ENCODE peak calls at places on chromosomes 3 and 15, in nine cellular contexts. A is glutamatergic neuron; Q is cardiac muscle cell; R is fibroblast of the conjunctiva; E is fibroblast of lung; T is adrenal gland; N is stimulated activated naive CD4-positive, alpha-beta T cell; Z is stimulated activated CD8-positive, alpha-beta memory T cell treated with anti-CD3 and anti-CD28 coated beads, Interleukin-15, amount 100 ng/mL, for 4 hours; C is effector memory CD4-positive, alpha-beta T cell. U is an unnamed sample.

GRCh38 chr3:157542711-157543485 is 39.7 kb upstream of the VEPH1 start:
- DNase-seq in A (peak; percentile 66), Q (peak; percentile 91), R (peak; percentile 44), E (peak; percentile 79), T (peak; percentile 59), N (no peak), Z (no peak), C (no peak), U (no peak)

GRCh38 chr15:25051399-25052154 is 96.8 kb downstream of the SNRPN start:
- DNase-seq in A (no peak), Q (no peak), R (no peak), E (no peak), T (no peak), N (no peak), Z (no peak), C (no peak), U (no peak)

GRCh38 chr3:40899286-40899712 is 300.0 kb upstream of the CTNNB1 start:
- DNase-seq in A (no peak), Q (peak; percentile 36), R (no peak), E (peak; percentile 61), T (no peak), N (no peak), Z (no peak), C (no peak), U (no peak)

GRCh38 chr3:14278265-14278798 is 99.7 kb downstream of the LSM3 start:
- DNase-seq in A (no peak), Q (no peak), R (no peak), E (no peak), T (no peak), N (no peak), Z (no peak), C (no peak), U (no peak)

GRCh38 chr15:81327526-81327925 is 3.6 kb upstream of the STARD5 start:
- DNase-seq in A (no peak), Q (peak; percentile 90), R (peak; percentile 66), E (peak; percentile 95), T (no peak), N (no peak), Z (no peak), C (no peak), U (no peak)

GRCh38 chr3:129197341-129197740 is 13.6 kb upstream of the CNBP start:
- DNase-seq in A (no peak), Q (no peak), R (no peak), E (no peak), T (no peak), N (no peak), Z (no peak), C (no peak), U (no peak)

GRCh38 chr15:74319596-74320357 is 47.7 kb downstream of the CYP11A1 start:
- DNase-seq in A (peak; percentile 34), Q (no peak), R (no peak), E (no peak), T (no peak), N (no peak), Z (no peak), C (no peak), U (no peak)

GRCh38 chr3:189338366-189338765 is 166.6 kb downstream of the TPRG1 start:
- DNase-seq in A (no peak), Q (no peak), R (no peak), E (no peak), T (no peak), N (no peak), Z (no peak), C (no peak), U (no peak)

GRCh38 chr3:49339593-49339946 is 283 bp downstream of the USP4 start:
- DNase-seq in A (peak; percentile 54), Q (no peak), R (no peak), E (no peak), T (peak; percentile 51), N (no peak), Z (no peak), C (peak; percentile 3), U (no peak)

GRCh38 chr15:25239471-25240345 is 199.1 kb downstream of the UBE3A start:
- DNase-seq in A (no peak), Q (no peak), R (no peak), E (no peak), T (no peak), N (no peak), Z (no peak), C (no peak), U (no peak)

GRCh38 chr15:24898715-24899278 is 56.0 kb upstream of the SNRPN start:
- DNase-seq in A (peak; percentile 22), Q (no peak), R (no peak), E (peak; percentile 0), T (no peak), N (no peak), Z (no peak), C (no peak), U (no peak)

GRCh38 chr3:10416730-10417300 is 88.6 kb downstream of the ATP2B2 start:
- DNase-seq in A (peak; percentile 56), Q (no peak), R (no peak), E (no peak), T (no peak), N (no peak), Z (no peak), C (no peak), U (no peak)

GRCh38 chr15:52735231-52736089 is 54.7 kb downstream of the ONECUT1 start:
- DNase-seq in A (peak; percentile 31), Q (peak; percentile 81), R (peak; percentile 38), E (peak; percentile 53), T (peak; percentile 79), N (peak; percentile 54), Z (peak; percentile 42), C (peak; percentile 29), U (peak; percentile 60)

GRCh38 chr3:39294446-39295183 is 14.8 kb upstream of the CX3CR1 start:
- DNase-seq in A (no peak), Q (no peak), R (no peak), E (no peak), T (no peak), N (peak; percentile 35), Z (no peak), C (no peak), U (no peak)

GRCh38 chr15:99929266-99929665 is 196.0 kb upstream of the LYSMD4 start:
- DNase-seq in A (no peak), Q (no peak), R (no peak), E (no peak), T (no peak), N (no peak), Z (no peak), C (no peak), U (no peak)

GRCh38 chr3:112002458-112002971 is 3.8 kb downstream of the TAGLN3 start:
- DNase-seq in A (no peak), Q (no peak), R (no peak), E (peak; percentile 76), T (no peak), N (no peak), Z (peak; percentile 74), C (no peak), U (no peak)

GRCh38 chr15:88623061-88623460 is 1.9 kb downstream of the AEN start:
- DNase-seq in A (no peak), Q (peak; percentile 49), R (peak; percentile 36), E (peak; percentile 85), T (no peak), N (no peak), Z (no peak), C (no peak), U (no peak)

GRCh38 chr3:79167651-79168416 is 600.0 kb downstream of the ROBO1 start:
- DNase-seq in A (no peak), Q (peak; percentile 97), R (peak; percentile 89), E (peak; percentile 97), T (no peak), N (no peak), Z (no peak), C (no peak), U (no peak)

GRCh38 chr15:52050416-52050815 is 31.4 kb downstream of the MAPK6 start:
- DNase-seq in A (no peak), Q (peak; percentile 58), R (no peak), E (peak; percentile 61), T (no peak), N (no peak), Z (no peak), C (no peak), U (no peak)

GRCh38 chr3:112247351-112247750 is 46.7 kb downstream of the SLC9C1 start:
- DNase-seq in A (no peak), Q (no peak), R (no peak), E (no peak), T (no peak), N (no peak), Z (no peak), C (no peak), U (no peak)

GRCh38 chr3:30458376-30458775 is 148.0 kb upstream of the TGFBR2 start:
- DNase-seq in A (no peak), Q (peak; percentile 41), R (no peak), E (no peak), T (no peak), N (no peak), Z (no peak), C (no peak), U (no peak)

GRCh38 chr15:67172172-67172571 is 82.3 kb downstream of the AAGAB start:
- DNase-seq in A (no peak), Q (no peak), R (no peak), E (no peak), T (no peak), N (no peak), Z (no peak), C (no peak), U (no peak)

GRCh38 chr3:79491029-79491634 is 276.7 kb downstream of the ROBO1 start:
- DNase-seq in A (no peak), Q (peak; percentile 12), R (peak; percentile 41), E (peak; percentile 67), T (no peak), N (no peak), Z (no peak), C (no peak), U (no peak)

GRCh38 chr3:128763967-128764366 is 38.0 kb downstream of the RAB7A start:
- DNase-seq in A (no peak), Q (no peak), R (no peak), E (no peak), T (no peak), N (no peak), Z (no peak), C (no peak), U (no peak)

GRCh38 chr15:48962662-48963523 is 826 bp downstream of the SHC4 start:
- DNase-seq in A (peak; percentile 53), Q (peak; percentile 62), R (no peak), E (peak; percentile 54), T (peak; percentile 58), N (no peak), Z (no peak), C (no peak), U (no peak)

GRCh38 chr3:48086736-48087470 is 70.7 kb upstream of the MAP4 start:
- DNase-seq in A (no peak), Q (peak; percentile 46), R (peak; percentile 8), E (peak; percentile 79), T (no peak), N (no peak), Z (no peak), C (no peak), U (no peak)

GRCh38 chr3:16482770-16483531 is 30.5 kb downstream of the RFTN1 start:
- DNase-seq in A (no peak), Q (no peak), R (no peak), E (no peak), T (no peak), N (peak; percentile 19), Z (no peak), C (no peak), U (no peak)

GRCh38 chr3:18559323-18559972 is 134.3 kb upstream of the SATB1 start:
- DNase-seq in A (peak; percentile 26), Q (peak; percentile 32), R (no peak), E (peak; percentile 14), T (no peak), N (no peak), Z (no peak), C (no peak), U (peak; percentile 1)

GRCh38 chr15:70532536-70533186 is 230.7 kb downstream of the UACA start:
- DNase-seq in A (no peak), Q (no peak), R (no peak), E (no peak), T (no peak), N (no peak), Z (no peak), C (no peak), U (no peak)

GRCh38 chr3:25567390-25567789 is 97.3 kb downstream of the TOP2B start:
- DNase-seq in A (no peak), Q (no peak), R (no peak), E (peak; percentile 65), T (no peak), N (no peak), Z (no peak), C (no peak), U (no peak)

GRCh38 chr15:99651023-99651807 is 82.0 kb downstream of the LYSMD4 start:
- DNase-seq in A (no peak), Q (peak; percentile 11), R (no peak), E (peak; percentile 71), T (no peak), N (no peak), Z (no peak), C (no peak), U (no peak)